ENCODE peak calls at places on chromosomes 5 and 9, in ten cellular contexts. One of them, this sample, is unnamed.

GRCh38 chr5:33588654-33589372 is 148.0 kb downstream of the TARS1 start:
- DNase-seq in SK-N-SH: peak; percentile 29
- DNase-seq in pancreas: no peak
- DNase-seq in HCT116: peak; percentile 47
- DNase-seq in HepG2: peak; percentile 34
- DNase-seq in adrenal gland: peak; percentile 18
- DNase-seq in tibial nerve: no peak
- DNase-seq in fibroblast of lung: no peak
- DNase-seq in neural progenitor cell: peak; percentile 77
- DNase-seq in H9: peak; percentile 81
- DNase-seq in this sample: no peak

GRCh38 chr5:178415353-178415752 is 174.8 kb downstream of the COL23A1 start:
- DNase-seq in HCT116: no peak
- DNase-seq in pancreas: no peak
- DNase-seq in H9: no peak
- DNase-seq in fibroblast of lung: no peak
- DNase-seq in HepG2: no peak
- DNase-seq in neural progenitor cell: no peak
- DNase-seq in tibial nerve: no peak
- DNase-seq in adrenal gland: no peak
- DNase-seq in SK-N-SH: peak; percentile 13
- DNase-seq in this sample: no peak

GRCh38 chr5:102670224-102670836 is 84.8 kb upstream of the PAM start:
- DNase-seq in pancreas: no peak
- DNase-seq in SK-N-SH: peak; percentile 76
- DNase-seq in adrenal gland: peak; percentile 26
- DNase-seq in neural progenitor cell: peak; percentile 60
- DNase-seq in HepG2: peak; percentile 22
- DNase-seq in tibial nerve: no peak
- DNase-seq in HCT116: peak; percentile 47
- DNase-seq in fibroblast of lung: no peak
- DNase-seq in H9: peak; percentile 54
- DNase-seq in this sample: no peak

GRCh38 chr5:66440202-66440680 is 156.0 kb upstream of the MAST4 start:
- DNase-seq in H9: no peak
- DNase-seq in neural progenitor cell: no peak
- DNase-seq in HCT116: no peak
- DNase-seq in tibial nerve: no peak
- DNase-seq in fibroblast of lung: peak; percentile 44
- DNase-seq in HepG2: no peak
- DNase-seq in SK-N-SH: no peak
- DNase-seq in pancreas: peak; percentile 20
- DNase-seq in adrenal gland: peak; percentile 32
- DNase-seq in this sample: no peak

GRCh38 chr5:132853323-132853722 is 12.9 kb downstream of the GDF9 start:
- DNase-seq in tibial nerve: no peak
- DNase-seq in HCT116: no peak
- DNase-seq in pancreas: no peak
- DNase-seq in HepG2: peak; percentile 72
- DNase-seq in SK-N-SH: no peak
- DNase-seq in H9: no peak
- DNase-seq in adrenal gland: no peak
- DNase-seq in neural progenitor cell: no peak
- DNase-seq in fibroblast of lung: no peak
- DNase-seq in this sample: no peak

GRCh38 chr5:117486879-117487391 is 912.3 kb upstream of the SEMA6A start:
- DNase-seq in HepG2: no peak
- DNase-seq in neural progenitor cell: no peak
- DNase-seq in pancreas: no peak
- DNase-seq in SK-N-SH: no peak
- DNase-seq in H9: no peak
- DNase-seq in HCT116: peak; percentile 43
- DNase-seq in fibroblast of lung: no peak
- DNase-seq in tibial nerve: no peak
- DNase-seq in adrenal gland: no peak
- DNase-seq in this sample: no peak

GRCh38 chr5:77957-78804 is 13.8 kb upstream of the PLEKHG4B start:
- DNase-seq in SK-N-SH: peak; percentile 70
- DNase-seq in H9: no peak
- DNase-seq in fibroblast of lung: peak; percentile 20
- DNase-seq in HCT116: peak; percentile 47
- DNase-seq in pancreas: no peak
- DNase-seq in adrenal gland: no peak
- DNase-seq in tibial nerve: no peak
- DNase-seq in neural progenitor cell: peak; percentile 75
- DNase-seq in HepG2: peak; percentile 32
- DNase-seq in this sample: no peak

GRCh38 chr5:10524376-10525123 is 39.3 kb upstream of the ANKRD33B start:
- DNase-seq in adrenal gland: no peak
- DNase-seq in SK-N-SH: peak; percentile 67
- DNase-seq in H9: no peak
- DNase-seq in neural progenitor cell: no peak
- DNase-seq in fibroblast of lung: peak; percentile 86
- DNase-seq in HCT116: no peak
- DNase-seq in pancreas: no peak
- DNase-seq in HepG2: no peak
- DNase-seq in tibial nerve: peak; percentile 63
- DNase-seq in this sample: peak; percentile 90

GRCh38 chr5:6783787-6784186 is 70.6 kb downstream of the TENT4A start:
- DNase-seq in H9: no peak
- DNase-seq in adrenal gland: no peak
- DNase-seq in tibial nerve: no peak
- DNase-seq in SK-N-SH: no peak
- DNase-seq in fibroblast of lung: no peak
- DNase-seq in HCT116: no peak
- DNase-seq in neural progenitor cell: no peak
- DNase-seq in HepG2: no peak
- DNase-seq in pancreas: no peak
- DNase-seq in this sample: no peak

GRCh38 chr5:149063017-149063687 is at the start of gene SH3TC2:
- DNase-seq in neural progenitor cell: peak; percentile 83
- DNase-seq in HepG2: peak; percentile 90
- DNase-seq in fibroblast of lung: peak; percentile 31
- DNase-seq in adrenal gland: no peak
- DNase-seq in H9: peak; percentile 89
- DNase-seq in pancreas: peak; percentile 30
- DNase-seq in tibial nerve: no peak
- DNase-seq in SK-N-SH: no peak
- DNase-seq in HCT116: peak; percentile 72
- DNase-seq in this sample: peak; percentile 88
- H3K27ac ChIP-seq in neural progenitor cell: no peak within 1 kb of the TSS
- H3K27ac ChIP-seq in HepG2: no peak within 1 kb of the TSS
- H3K27ac ChIP-seq in fibroblast of lung: peak within 1 kb of the TSS; percentile 51
- H3K27ac ChIP-seq in adrenal gland: no peak within 1 kb of the TSS
- H3K27ac ChIP-seq in H9: no peak within 1 kb of the TSS
- H3K27ac ChIP-seq in pancreas: peak within 1 kb of the TSS; percentile 39
- H3K27ac ChIP-seq in tibial nerve: peak within 1 kb of the TSS; percentile 88
- H3K27ac ChIP-seq in SK-N-SH: peak within 1 kb of the TSS; percentile 8
- H3K27ac ChIP-seq in HCT116: peak within 1 kb of the TSS; percentile 76
- H3K27ac ChIP-seq in this sample: peak within 1 kb of the TSS; percentile 96

GRCh38 chr5:109688647-109688998 is 1.1 kb upstream of the MAN2A1 start:
- DNase-seq in adrenal gland: no peak
- DNase-seq in SK-N-SH: no peak
- DNase-seq in HCT116: peak; percentile 48
- DNase-seq in pancreas: peak; percentile 49
- DNase-seq in fibroblast of lung: peak; percentile 61
- DNase-seq in tibial nerve: peak; percentile 20
- DNase-seq in H9: no peak
- DNase-seq in neural progenitor cell: peak; percentile 51
- DNase-seq in HepG2: peak; percentile 74
- DNase-seq in this sample: no peak

GRCh38 chr5:109688999-109689739 is 558 bp upstream of the MAN2A1 start:
- DNase-seq in tibial nerve: peak; percentile 65
- DNase-seq in pancreas: peak; percentile 89
- DNase-seq in adrenal gland: peak; percentile 88
- DNase-seq in neural progenitor cell: peak; percentile 97
- DNase-seq in HCT116: peak; percentile 71
- DNase-seq in SK-N-SH: peak; percentile 96
- DNase-seq in fibroblast of lung: peak; percentile 86
- DNase-seq in H9: peak; percentile 92
- DNase-seq in HepG2: peak; percentile 89
- DNase-seq in this sample: peak; percentile 90

GRCh38 chr5:109690456-109691247 is 925 bp downstream of the MAN2A1 start:
- DNase-seq in HCT116: peak; percentile 28
- DNase-seq in adrenal gland: peak; percentile 79
- DNase-seq in HepG2: peak; percentile 62
- DNase-seq in fibroblast of lung: peak; percentile 90
- DNase-seq in neural progenitor cell: peak; percentile 68
- DNase-seq in tibial nerve: peak; percentile 80
- DNase-seq in H9: peak; percentile 37
- DNase-seq in pancreas: peak; percentile 83
- DNase-seq in SK-N-SH: peak; percentile 68
- DNase-seq in this sample: peak; percentile 80

GRCh38 chr5:109691248-109691574 is 1.5 kb downstream of the MAN2A1 start:
- DNase-seq in SK-N-SH: no peak
- DNase-seq in adrenal gland: no peak
- DNase-seq in tibial nerve: no peak
- DNase-seq in H9: no peak
- DNase-seq in HCT116: no peak
- DNase-seq in HepG2: no peak
- DNase-seq in pancreas: no peak
- DNase-seq in neural progenitor cell: no peak
- DNase-seq in fibroblast of lung: no peak
- DNase-seq in this sample: no peak

GRCh38 chr5:109689740-109690455 is at the start of gene MAN2A1:
- DNase-seq in HepG2: peak; percentile 44
- DNase-seq in pancreas: peak; percentile 83
- DNase-seq in neural progenitor cell: peak; percentile 84
- DNase-seq in SK-N-SH: peak; percentile 81
- DNase-seq in fibroblast of lung: peak; percentile 68
- DNase-seq in H9: peak; percentile 71
- DNase-seq in adrenal gland: peak; percentile 83
- DNase-seq in tibial nerve: peak; percentile 74
- DNase-seq in HCT116: peak; percentile 22
- DNase-seq in this sample: peak; percentile 46
- TF ChIP-seq CTCF in HepG2: peak; percentile 10
- TF ChIP-seq CTCF in pancreas: no peak
- TF ChIP-seq CTCF in neural progenitor cell: no peak
- TF ChIP-seq CTCF in SK-N-SH: peak; percentile 22
- TF ChIP-seq CTCF in fibroblast of lung: no peak
- TF ChIP-seq CTCF in H9: peak; percentile 10
- TF ChIP-seq CTCF in adrenal gland: no peak
- TF ChIP-seq CTCF in tibial nerve: no peak
- TF ChIP-seq CTCF in HCT116: no peak
- TF ChIP-seq CTCF in this sample: no peak

GRCh38 chr9:19701991-19702390 is 86.8 kb downstream of the SLC24A2 start:
- DNase-seq in adrenal gland: no peak
- DNase-seq in neural progenitor cell: no peak
- DNase-seq in fibroblast of lung: no peak
- DNase-seq in pancreas: no peak
- DNase-seq in tibial nerve: no peak
- DNase-seq in HepG2: no peak
- DNase-seq in SK-N-SH: no peak
- DNase-seq in H9: no peak
- DNase-seq in HCT116: no peak
- DNase-seq in this sample: no peak

GRCh38 chr9:19698960-19699359 is 89.9 kb downstream of the SLC24A2 start:
- DNase-seq in HCT116: no peak
- DNase-seq in neural progenitor cell: no peak
- DNase-seq in adrenal gland: no peak
- DNase-seq in SK-N-SH: no peak
- DNase-seq in pancreas: no peak
- DNase-seq in fibroblast of lung: no peak
- DNase-seq in tibial nerve: no peak
- DNase-seq in H9: peak; percentile 41
- DNase-seq in HepG2: no peak
- DNase-seq in this sample: no peak

GRCh38 chr9:19699757-19700156 is 89.1 kb downstream of the SLC24A2 start:
- DNase-seq in SK-N-SH: no peak
- DNase-seq in neural progenitor cell: no peak
- DNase-seq in tibial nerve: no peak
- DNase-seq in HCT116: no peak
- DNase-seq in fibroblast of lung: no peak
- DNase-seq in adrenal gland: no peak
- DNase-seq in pancreas: no peak
- DNase-seq in HepG2: no peak
- DNase-seq in H9: peak; percentile 35
- DNase-seq in this sample: no peak

GRCh38 chr9:19701274-19701673 is 87.6 kb downstream of the SLC24A2 start:
- DNase-seq in pancreas: no peak
- DNase-seq in SK-N-SH: no peak
- DNase-seq in HepG2: no peak
- DNase-seq in fibroblast of lung: no peak
- DNase-seq in adrenal gland: no peak
- DNase-seq in H9: no peak
- DNase-seq in neural progenitor cell: no peak
- DNase-seq in HCT116: no peak
- DNase-seq in tibial nerve: no peak
- DNase-seq in this sample: no peak

GRCh38 chr9:19703702-19704101 is 85.1 kb downstream of the SLC24A2 start:
- DNase-seq in adrenal gland: no peak
- DNase-seq in fibroblast of lung: no peak
- DNase-seq in H9: no peak
- DNase-seq in tibial nerve: no peak
- DNase-seq in SK-N-SH: no peak
- DNase-seq in pancreas: no peak
- DNase-seq in HCT116: no peak
- DNase-seq in HepG2: no peak
- DNase-seq in neural progenitor cell: no peak
- DNase-seq in this sample: no peak
- H3K27ac ChIP-seq in adrenal gland: no peak overlapping the region
- H3K27ac ChIP-seq in fibroblast of lung: no peak overlapping the region
- H3K27ac ChIP-seq in H9: no peak overlapping the region
- H3K27ac ChIP-seq in tibial nerve: no peak overlapping the region
- H3K27ac ChIP-seq in SK-N-SH: no peak overlapping the region
- H3K27ac ChIP-seq in pancreas: no peak overlapping the region
- H3K27ac ChIP-seq in HCT116: no peak overlapping the region
- H3K27ac ChIP-seq in HepG2: no peak overlapping the region
- H3K27ac ChIP-seq in neural progenitor cell: no peak overlapping the region
- H3K27ac ChIP-seq in this sample: peak overlapping the region; percentile 98

DNA sequence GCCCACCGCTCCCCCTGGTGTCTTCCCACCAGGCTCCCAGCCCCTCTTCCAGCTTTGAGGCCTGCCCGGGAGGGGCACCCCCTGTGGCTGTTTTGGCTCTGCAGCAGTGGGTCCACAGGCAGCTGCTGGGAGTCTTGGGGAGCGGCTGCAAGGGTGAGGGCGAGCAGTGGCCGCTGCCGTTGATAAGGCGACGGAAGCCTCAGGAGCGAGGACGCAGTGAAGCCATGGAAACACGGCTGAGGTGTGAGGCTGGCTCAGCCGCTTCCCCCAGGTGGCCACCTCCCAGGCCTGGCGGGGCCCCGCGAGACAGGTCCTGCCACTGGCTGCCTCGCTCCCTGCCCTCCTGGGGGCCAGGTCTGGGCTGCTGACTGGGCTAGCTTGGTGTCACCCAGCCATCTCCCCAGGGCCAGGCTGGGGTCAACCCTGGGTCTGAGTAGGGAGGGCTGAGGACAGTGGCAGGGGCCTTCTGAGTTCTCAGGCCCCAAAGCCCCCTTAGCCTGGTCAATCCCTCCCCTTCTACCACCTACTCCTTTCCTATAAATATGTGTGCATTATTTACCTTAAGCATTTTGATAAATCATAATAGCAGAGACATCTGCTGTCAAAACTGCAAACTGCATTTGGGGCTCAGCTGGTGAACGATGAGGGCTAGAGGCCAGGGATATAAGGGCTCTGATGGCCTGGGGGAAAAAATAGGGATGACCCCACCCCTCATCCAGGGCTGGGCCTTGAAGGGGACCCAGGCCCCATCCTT is 41.7 kb downstream of the CXXC5 start:
- DNase-seq in tibial nerve: peak; percentile 67
- DNase-seq in HepG2: no peak
- DNase-seq in pancreas: peak; percentile 87
- DNase-seq in neural progenitor cell: no peak
- DNase-seq in HCT116: no peak
- DNase-seq in SK-N-SH: peak; percentile 70
- DNase-seq in H9: peak; percentile 67
- DNase-seq in fibroblast of lung: peak; percentile 58
- DNase-seq in adrenal gland: no peak
- DNase-seq in this sample: no peak
- TF ChIP-seq CTCF in tibial nerve: peak; percentile 70
- TF ChIP-seq CTCF in HepG2: peak; percentile 63
- TF ChIP-seq CTCF in pancreas: no peak
- TF ChIP-seq CTCF in neural progenitor cell: no peak
- TF ChIP-seq CTCF in HCT116: peak; percentile 62
- TF ChIP-seq CTCF in SK-N-SH: peak; percentile 64
- TF ChIP-seq CTCF in H9: no peak
- TF ChIP-seq CTCF in fibroblast of lung: peak; percentile 49
- TF ChIP-seq CTCF in adrenal gland: peak; percentile 48
- TF ChIP-seq CTCF in this sample: peak; percentile 65